ENCODE peak calls at places on chromosomes 5 and 9, in nine cellular contexts. D is WTC11; B is A673; Y is upper lobe of right lung; W is fibroblast of mammary gland; Q is activated CD8-positive, alpha-beta T cell treated with anti-CD3 and anti-CD28 coated beads for 36 hours; I is A549; C is sigmoid colon; R is BJ. F is an unnamed sample.

GRCh38 chr9:10252174-10252573 is 360.6 kb downstream of the PTPRD start:
- DNase-seq in D (no peak), B (no peak), Y (no peak), W (peak), Q (no peak), I (no peak), C (no peak), R (no peak), F (no peak)

GRCh38 chr5:158869092-158869491 is 230.6 kb downstream of the EBF1 start:
- DNase-seq in D (peak), B (peak), Y (no peak), W (no peak), Q (no peak), I (no peak), C (no peak), R (no peak), F (no peak)

GRCh38 chr5:79562351-79563246 is 48.7 kb upstream of the HOMER1 start:
- DNase-seq in D (no peak), B (peak), Y (no peak), W (peak), Q (no peak), I (no peak), C (no peak), R (no peak), F (no peak)

GRCh38 chr5:137758719-137759312 is 4.7 kb upstream of the HNRNPA0 start:
- DNase-seq in D (no peak), B (no peak), Y (no peak), W (peak), Q (no peak), I (no peak), C (no peak), R (no peak), F (no peak)

GRCh38 chr9:128473104-128473503 is 17.3 kb downstream of the ODF2 start:
- DNase-seq in D (no peak), B (no peak), Y (no peak), W (peak), Q (no peak), I (no peak), C (no peak), R (no peak), F (no peak)

GRCh38 chr5:15620501-15620900 is 120.5 kb downstream of the FBXL7 start:
- DNase-seq in D (no peak), B (no peak), Y (no peak), W (peak), Q (no peak), I (no peak), C (no peak), R (no peak), F (no peak)

GRCh38 chr9:127751269-127752054 is 16.4 kb upstream of the TOR2A start:
- DNase-seq in D (peak), B (peak), Y (no peak), W (peak), Q (peak), I (no peak), C (no peak), R (no peak), F (no peak)

GRCh38 chr5:123601610-123602009 is 89.6 kb downstream of the CSNK1G3 start:
- DNase-seq in D (no peak), B (no peak), Y (no peak), W (no peak), Q (no peak), I (no peak), C (no peak), R (no peak), F (no peak)

GRCh38 chr9:135221951-135222631 is 134.6 kb downstream of the OLFM1 start:
- DNase-seq in D (peak), B (no peak), Y (peak), W (no peak), Q (no peak), I (no peak), C (peak), R (no peak), F (peak)

GRCh38 chr9:98071737-98072136 is 15.2 kb downstream of the NANS start:
- DNase-seq in D (no peak), B (no peak), Y (no peak), W (no peak), Q (no peak), I (no peak), C (no peak), R (no peak), F (no peak)

GRCh38 chr5:169474226-169474625 is 109.3 kb upstream of the SPDL1 start:
- DNase-seq in D (no peak), B (no peak), Y (no peak), W (no peak), Q (no peak), I (no peak), C (no peak), R (no peak), F (no peak)

GRCh38 chr9:125985142-125985997 is 238.2 kb downstream of the PBX3 start:
- DNase-seq in D (no peak), B (no peak), Y (no peak), W (no peak), Q (no peak), I (no peak), C (peak), R (no peak), F (no peak)

GRCh38 chr5:127012933-127013332 is 17.4 kb downstream of the MARCHF3 start:
- DNase-seq in D (no peak), B (no peak), Y (no peak), W (peak), Q (no peak), I (no peak), C (no peak), R (peak), F (no peak)

GRCh38 chr5:142874537-142874936 is 104.4 kb downstream of the ARHGAP26 start:
- DNase-seq in D (no peak), B (peak), Y (peak), W (peak), Q (no peak), I (peak), C (no peak), R (no peak), F (peak)

GRCh38 chr5:107469485-107469884 is 201.3 kb downstream of the EFNA5 start:
- DNase-seq in D (no peak), B (peak), Y (no peak), W (peak), Q (no peak), I (peak), C (no peak), R (peak), F (no peak)

GRCh38 chr5:132215329-132215728 is 12.3 kb downstream of the P4HA2 start:
- DNase-seq in D (no peak), B (no peak), Y (peak), W (peak), Q (no peak), I (peak), C (peak), R (peak), F (peak)

GRCh38 chr9:110821064-110821463 is 152.5 kb downstream of the MUSK start:
- DNase-seq in D (no peak), B (no peak), Y (no peak), W (peak), Q (no peak), I (no peak), C (no peak), R (no peak), F (no peak)

GRCh38 chr9:4225291-4226119 is 74.4 kb downstream of the GLIS3 start:
- DNase-seq in D (no peak), B (no peak), Y (no peak), W (peak), Q (no peak), I (no peak), C (no peak), R (peak), F (no peak)

GRCh38 chr5:138869763-138870500 is 5.2 kb downstream of the LRRTM2 start:
- DNase-seq in D (no peak), B (no peak), Y (no peak), W (peak), Q (no peak), I (no peak), C (no peak), R (no peak), F (no peak)

GRCh38 chr5:157280511-157280910 is 14.6 kb downstream of the CYFIP2 start:
- DNase-seq in D (no peak), B (no peak), Y (no peak), W (no peak), Q (no peak), I (no peak), C (no peak), R (no peak), F (no peak)

GRCh38 chr9:128886211-128886826 is 4.4 kb downstream of the LRRC8A start:
- DNase-seq in D (no peak), B (no peak), Y (no peak), W (peak), Q (no peak), I (no peak), C (no peak), R (no peak), F (no peak)

GRCh38 chr9:125359011-125359410 is 97.4 kb downstream of the GAPVD1 start:
- DNase-seq in D (no peak), B (no peak), Y (no peak), W (no peak), Q (no peak), I (no peak), C (no peak), R (no peak), F (no peak)

GRCh38 chr5:38473008-38473407 is 83.4 kb downstream of the LIFR start:
- DNase-seq in D (no peak), B (no peak), Y (no peak), W (no peak), Q (no peak), I (no peak), C (no peak), R (no peak), F (no peak)

GRCh38 chr9:88161144-88161543 is 22.9 kb upstream of the SPATA31C2 start:
- DNase-seq in D (no peak), B (peak), Y (no peak), W (no peak), Q (no peak), I (no peak), C (no peak), R (no peak), F (no peak)

GRCh38 chr5:55868846-55869245 is 17.7 kb downstream of the IL31RA start:
- DNase-seq in D (no peak), B (peak), Y (no peak), W (peak), Q (peak), I (peak), C (no peak), R (peak), F (no peak)

GRCh38 chr5:67035098-67035740 is 161.4 kb downstream of the CD180 start:
- DNase-seq in D (no peak), B (no peak), Y (no peak), W (no peak), Q (no peak), I (no peak), C (no peak), R (no peak), F (no peak)

GRCh38 chr5:53076014-53076413 is 33.5 kb downstream of the MOCS2 start:
- DNase-seq in D (no peak), B (no peak), Y (no peak), W (no peak), Q (no peak), I (no peak), C (no peak), R (no peak), F (no peak)

GRCh38 chr5:132510076-132510475 is 19.5 kb upstream of the IRF1 start:
- DNase-seq in D (no peak), B (no peak), Y (no peak), W (peak), Q (no peak), I (no peak), C (no peak), R (peak), F (no peak)

GRCh38 chr9:135212961-135213360 is 125.5 kb downstream of the OLFM1 start:
- DNase-seq in D (peak), B (no peak), Y (peak), W (no peak), Q (no peak), I (no peak), C (peak), R (no peak), F (peak)

GRCh38 chr5:128338649-128339048 is 199.4 kb downstream of the FBN2 start:
- DNase-seq in D (no peak), B (no peak), Y (no peak), W (no peak), Q (no peak), I (no peak), C (no peak), R (no peak), F (no peak)

GRCh38 chr5:34695275-34696032 is 39.3 kb downstream of the RAI14 start:
- DNase-seq in D (no peak), B (no peak), Y (no peak), W (no peak), Q (no peak), I (no peak), C (no peak), R (no peak), F (no peak)

GRCh38 chr5:92969781-92970237 is 611.2 kb downstream of the NR2F1-AS1 start:
- DNase-seq in D (no peak), B (no peak), Y (no peak), W (no peak), Q (no peak), I (no peak), C (no peak), R (no peak), F (no peak)

GRCh38 chr5:61055434-61056006 is 106.7 kb downstream of the SMIM15 start:
- DNase-seq in D (no peak), B (peak), Y (no peak), W (peak), Q (no peak), I (peak), C (no peak), R (no peak), F (no peak)

GRCh38 chr5:96661841-96662724 is at the start of gene CAST:
- DNase-seq in D (peak), B (peak), Y (peak), W (peak), Q (peak), I (peak), C (peak), R (peak), F (peak)
- TF ChIP-seq CTCF in D (no peak), B (no peak), Y (no peak), W (no peak), Q (no peak), I (no peak), C (no peak), R (no peak), F (no peak)

DNA sequence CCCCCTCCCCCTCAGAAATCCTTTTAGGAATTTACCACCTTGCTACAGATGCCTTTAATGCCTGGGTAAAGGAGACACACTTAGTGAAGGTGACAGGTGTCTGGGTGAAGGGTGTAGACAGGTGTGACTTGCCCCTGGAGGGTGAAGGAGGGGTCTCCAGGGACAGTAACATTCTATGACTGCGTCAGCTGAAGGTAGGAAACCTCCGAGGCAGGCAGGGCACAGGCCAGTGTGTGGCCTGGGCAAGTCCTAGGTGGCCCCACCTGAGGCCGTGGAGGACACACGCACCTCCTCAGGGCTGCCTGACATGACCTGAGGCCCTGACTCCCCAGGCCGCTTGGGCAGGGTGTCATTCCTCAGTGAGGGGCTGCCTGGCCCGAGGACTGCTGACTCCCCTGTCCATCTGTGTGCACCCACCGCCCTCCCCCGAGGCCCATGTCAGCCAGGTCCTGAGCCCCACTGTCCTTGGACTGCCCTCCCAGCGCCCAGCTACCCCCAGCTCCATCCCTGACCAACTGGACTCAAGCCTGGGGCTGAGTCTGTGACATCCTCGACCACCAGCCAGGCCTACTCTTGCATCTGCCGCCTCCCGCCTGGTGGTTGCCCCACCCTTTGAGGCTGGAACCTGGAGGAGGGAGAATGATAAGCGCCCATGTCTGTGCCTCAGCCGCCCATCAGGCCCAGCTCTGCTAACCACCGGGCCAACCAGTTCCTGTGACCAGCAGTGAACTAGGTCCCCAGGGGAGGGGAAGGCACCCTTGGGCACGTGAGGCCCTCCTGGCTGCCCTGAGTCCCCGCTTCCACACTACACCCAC is 18.4 kb downstream of the CARD19 start:
- DNase-seq in D (no peak), B (no peak), Y (peak), W (no peak), Q (peak), I (no peak), C (peak), R (no peak), F (peak)
- TF ChIP-seq CTCF in D (no peak), B (no peak), Y (no peak), W (no peak), Q (no peak), I (no peak), C (no peak), R (no peak), F (no peak)

GRCh38 chr5:172903790-172904189 is 55.4 kb upstream of the RPL26L1 start:
- DNase-seq in D (no peak), B (peak), Y (no peak), W (peak), Q (no peak), I (no peak), C (peak), R (peak), F (peak)
- TF ChIP-seq CTCF in D (no peak), B (no peak), Y (no peak), W (no peak), Q (no peak), I (no peak), C (no peak), R (no peak), F (no peak)

DNA sequence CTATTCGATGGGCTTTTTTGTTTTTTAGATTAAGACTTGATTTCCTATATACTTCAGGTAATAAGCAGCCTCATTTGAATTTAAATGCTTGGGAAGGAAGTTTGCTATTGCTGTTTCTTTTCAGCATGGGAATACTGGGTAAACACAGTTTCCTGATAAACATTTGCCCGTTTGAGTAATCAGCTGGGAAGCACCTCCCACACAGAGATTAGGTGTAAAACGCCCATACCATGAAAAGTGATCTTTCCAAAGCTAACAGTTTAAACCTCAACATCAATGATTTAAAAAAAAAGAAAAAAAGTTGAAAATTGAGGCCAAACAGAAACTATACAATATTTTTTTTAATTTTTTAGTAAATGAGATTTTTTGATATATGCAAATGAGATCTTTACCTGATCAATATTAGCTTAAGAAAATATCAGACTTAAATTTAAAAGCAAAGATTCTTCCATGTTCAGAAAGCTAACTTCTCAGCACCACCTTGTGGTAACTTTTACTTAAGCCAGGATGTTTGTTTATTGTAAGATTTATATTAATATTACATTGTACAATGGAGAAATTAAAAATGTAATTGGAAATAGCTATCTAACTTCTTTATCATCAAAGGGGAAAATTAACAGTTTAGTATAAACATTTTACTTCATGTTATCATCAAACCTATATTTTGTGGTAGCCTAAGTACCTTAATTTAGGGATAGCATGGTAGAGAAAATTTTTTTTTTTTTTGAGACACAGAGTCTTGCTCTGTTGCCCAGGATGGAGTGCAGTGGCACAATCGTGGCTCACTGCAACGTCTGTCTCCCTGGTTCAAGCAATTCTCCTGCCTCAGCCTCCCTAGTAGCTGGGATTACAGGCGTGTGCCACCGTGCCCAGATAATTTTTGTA is 39.8 kb downstream of the F2RL2 start:
- DNase-seq in D (no peak), B (peak), Y (no peak), W (peak), Q (no peak), I (no peak), C (no peak), R (no peak), F (no peak)
- TF ChIP-seq CTCF in D (no peak), B (peak), Y (peak), W (peak), Q (peak), I (peak), C (no peak), R (peak), F (peak)

GRCh38 chr9:112112941-112113399 is 62.1 kb downstream of the SUSD1 start:
- DNase-seq in D (peak), B (peak), Y (no peak), W (no peak), Q (peak), I (peak), C (no peak), R (no peak), F (no peak)
- TF ChIP-seq CTCF in D (peak), B (peak), Y (peak), W (peak), Q (peak), I (peak), C (no peak), R (peak), F (peak)

GRCh38 chr9:108443278-108443633 is 412.5 kb downstream of the ACTL7B start:
- DNase-seq in D (no peak), B (no peak), Y (no peak), W (peak), Q (no peak), I (no peak), C (no peak), R (peak), F (no peak)
- TF ChIP-seq CTCF in D (no peak), B (no peak), Y (no peak), W (no peak), Q (no peak), I (no peak), C (no peak), R (no peak), F (no peak)

GRCh38 chr5:74393943-74394342 is 246.6 kb downstream of the ENC1 start:
- DNase-seq in D (no peak), B (no peak), Y (no peak), W (no peak), Q (no peak), I (no peak), C (no peak), R (no peak), F (no peak)

GRCh38 chr5:74396913-74397606 is 243.5 kb downstream of the ENC1 start:
- DNase-seq in D (no peak), B (no peak), Y (no peak), W (peak), Q (no peak), I (no peak), C (no peak), R (no peak), F (no peak)

GRCh38 chr5:74394543-74394923 is 246.0 kb downstream of the ENC1 start:
- DNase-seq in D (no peak), B (peak), Y (no peak), W (no peak), Q (no peak), I (no peak), C (no peak), R (no peak), F (no peak)

GRCh38 chr5:74392698-74393431 is 247.7 kb downstream of the ENC1 start:
- DNase-seq in D (no peak), B (no peak), Y (no peak), W (peak), Q (no peak), I (no peak), C (no peak), R (no peak), F (no peak)

GRCh38 chr5:74394924-74395880 is 245.3 kb downstream of the ENC1 start:
- DNase-seq in D (peak), B (no peak), Y (no peak), W (no peak), Q (no peak), I (no peak), C (no peak), R (no peak), F (no peak)
- TF ChIP-seq CTCF in D (no peak), B (no peak), Y (no peak), W (no peak), Q (no peak), I (no peak), C (no peak), R (no peak), F (no peak)